ENCODE peak calls at places on chromosomes 1 and 21, in eight cellular contexts. N, S, T, E, A, U, B and K are unnamed samples.

GRCh38 chr1:77991638-77992037 is 12.8 kb upstream of the FUBP1 start:
- DNase-seq in N (no peak), S (no peak), T (no peak), E (no peak), A (no peak), U (no peak), B (no peak), K (no peak)

GRCh38 chr1:246971322-246971721 is 36.5 kb downstream of the ZNF695 start:
- DNase-seq in N (no peak), S (no peak), T (no peak), E (no peak), A (peak; percentile 65), U (no peak), B (peak; percentile 73), K (no peak)

GRCh38 chr1:205826407-205826806 is 13.4 kb upstream of the SLC41A1 start:
- DNase-seq in N (no peak), S (no peak), T (no peak), E (no peak), A (no peak), U (no peak), B (no peak), K (no peak)

GRCh38 chr1:12436817-12437599 is 181.0 kb downstream of the DHRS3 start:
- DNase-seq in N (no peak), S (peak; percentile 90), T (peak; percentile 86), E (no peak), A (no peak), U (no peak), B (no peak), K (no peak)

GRCh38 chr1:107139833-107140702 is 771 bp upstream of the NTNG1 start:
- DNase-seq in N (peak; percentile 66), S (peak; percentile 76), T (no peak), E (no peak), A (peak; percentile 74), U (no peak), B (peak; percentile 74), K (peak; percentile 72)

GRCh38 chr21:45592208-45592619 is 50.0 kb upstream of the SLC19A1 start:
- DNase-seq in N (peak; percentile 54), S (no peak), T (no peak), E (no peak), A (peak; percentile 4), U (peak; percentile 53), B (no peak), K (no peak)

GRCh38 chr1:41838266-41838665 is 80.5 kb downstream of the HIVEP3 start:
- DNase-seq in N (no peak), S (no peak), T (no peak), E (no peak), A (no peak), U (no peak), B (no peak), K (no peak)

GRCh38 chr21:28375708-28376385 is 616.8 kb downstream of the LTN1 start:
- DNase-seq in N (no peak), S (peak; percentile 68), T (no peak), E (no peak), A (no peak), U (no peak), B (no peak), K (no peak)

GRCh38 chr1:202255343-202255742 is 61.7 kb downstream of the LGR6 start:
- DNase-seq in N (no peak), S (no peak), T (no peak), E (no peak), A (no peak), U (no peak), B (no peak), K (no peak)

GRCh38 chr21:44253832-44254700 is 7.6 kb downstream of the DNMT3L start:
- DNase-seq in N (peak; percentile 47), S (no peak), T (no peak), E (no peak), A (no peak), U (peak; percentile 59), B (peak; percentile 27), K (no peak)

GRCh38 chr21:31564439-31564838 is 95.1 kb upstream of the SOD1 start:
- DNase-seq in N (no peak), S (peak; percentile 85), T (peak; percentile 11), E (no peak), A (no peak), U (no peak), B (no peak), K (no peak)

GRCh38 chr1:46221749-46222148 is 18.6 kb downstream of the LURAP1 start:
- DNase-seq in N (peak; percentile 70), S (no peak), T (no peak), E (no peak), A (peak; percentile 48), U (no peak), B (peak; percentile 60), K (no peak)

GRCh38 chr1:50936321-50936720 is 23.7 kb downstream of the FAF1 start:
- DNase-seq in N (no peak), S (no peak), T (no peak), E (no peak), A (no peak), U (no peak), B (no peak), K (no peak)

GRCh38 chr1:24108334-24109165 is 3.4 kb downstream of the MYOM3 start:
- DNase-seq in N (no peak), S (peak; percentile 93), T (peak; percentile 79), E (peak; percentile 63), A (no peak), U (no peak), B (no peak), K (no peak)

GRCh38 chr1:107135466-107135865 is 5.4 kb upstream of the NTNG1 start:
- DNase-seq in N (no peak), S (peak; percentile 57), T (no peak), E (no peak), A (peak; percentile 68), U (no peak), B (peak; percentile 48), K (no peak)

GRCh38 chr1:185267278-185267677 is 49.8 kb downstream of the IVNS1ABP start:
- DNase-seq in N (no peak), S (no peak), T (no peak), E (no peak), A (no peak), U (no peak), B (no peak), K (no peak)

GRCh38 chr1:156495401-156496140 is 5.0 kb downstream of the MEF2D start:
- DNase-seq in N (peak; percentile 84), S (no peak), T (no peak), E (no peak), A (no peak), U (no peak), B (no peak), K (no peak)

GRCh38 chr1:47677241-47677940 is 239.5 kb downstream of the FOXD2 start:
- DNase-seq in N (peak; percentile 25), S (no peak), T (no peak), E (no peak), A (no peak), U (peak; percentile 64), B (peak; percentile 24), K (peak; percentile 58)

GRCh38 chr1:206144605-206145004 is 27.4 kb upstream of the AVPR1B start:
- DNase-seq in N (no peak), S (no peak), T (no peak), E (no peak), A (no peak), U (no peak), B (no peak), K (no peak)

GRCh38 chr1:32031578-32032286 is 18.1 kb downstream of the KHDRBS1 start:
- DNase-seq in N (no peak), S (peak; percentile 77), T (peak; percentile 46), E (no peak), A (no peak), U (no peak), B (no peak), K (no peak)

GRCh38 chr1:45544530-45544929 is 6.1 kb upstream of the AKR1A1 start:
- DNase-seq in N (no peak), S (no peak), T (no peak), E (no peak), A (no peak), U (no peak), B (no peak), K (no peak)

GRCh38 chr1:217660353-217661062 is 29.4 kb downstream of the SPATA17 start:
- DNase-seq in N (no peak), S (peak; percentile 88), T (peak; percentile 92), E (peak; percentile 71), A (no peak), U (no peak), B (no peak), K (no peak)
- TF ChIP-seq CTCF in N (peak; percentile 9), S (peak; percentile 70), T (peak; percentile 43), E (peak; percentile 60), A (no peak), U (no peak), B (peak; percentile 62), K (peak; percentile 59)

GRCh38 chr1:34113887-34114286 is 51.1 kb downstream of the CSMD2 start:
- DNase-seq in N (no peak), S (no peak), T (peak; percentile 19), E (peak; percentile 3), A (peak; percentile 35), U (no peak), B (peak; percentile 61), K (no peak)
- TF ChIP-seq CTCF in N (no peak), S (no peak), T (no peak), E (no peak), A (peak; percentile 52), U (no peak), B (peak; percentile 63), K (peak; percentile 70)

GRCh38 chr1:68164970-68165369 is 67.4 kb downstream of the WLS start:
- DNase-seq in N (no peak), S (no peak), T (no peak), E (no peak), A (no peak), U (no peak), B (no peak), K (no peak)
- TF ChIP-seq CTCF in N (no peak), S (no peak), T (no peak), E (no peak), A (no peak), U (no peak), B (no peak), K (no peak)

GRCh38 chr1:147515046-147515869 is 26.0 kb upstream of the BCL9 start:
- DNase-seq in N (no peak), S (peak; percentile 50), T (peak; percentile 73), E (no peak), A (no peak), U (no peak), B (peak; percentile 46), K (no peak)
- TF ChIP-seq CTCF in N (no peak), S (no peak), T (peak; percentile 11), E (peak; percentile 37), A (no peak), U (no peak), B (peak; percentile 61), K (no peak)

GRCh38 chr1:104082221-104082620 is 332.5 kb downstream of the AMY1C start:
- DNase-seq in N (no peak), S (no peak), T (no peak), E (no peak), A (no peak), U (no peak), B (no peak), K (no peak)
- TF ChIP-seq CTCF in N (no peak), S (no peak), T (no peak), E (no peak), A (no peak), U (no peak), B (peak; percentile 12), K (no peak)